ENCODE peak calls at places on chromosomes 7 and 10, in ten cellular contexts. N, F, A, V, C, J, P, L, T and I are unnamed samples.
A peak's percentile ranks its signal among the peaks of the same experiment; 100 is the strongest.

GRCh38 chr10:110820321-110820814 is 51.4 kb upstream of the PDCD4 start:
- DNase-seq in V (peak; percentile 28), A (no peak), L (peak; percentile 63), C (no peak), T (no peak), J (no peak), F (no peak), N (no peak), P (no peak), I (peak; percentile 51)

GRCh38 chr10:104242545-104242944 is 10.4 kb upstream of the CFAP43 start:
- DNase-seq in L (no peak), V (no peak), C (no peak), J (peak; percentile 94), P (no peak), N (no peak), F (no peak), A (no peak), T (no peak), I (no peak)

GRCh38 chr10:98487692-98488091 is 41.0 kb upstream of the HPS1 start:
- DNase-seq in T (no peak), J (no peak), F (no peak), P (no peak), N (no peak), L (no peak), C (no peak), V (no peak), A (no peak), I (no peak)

GRCh38 chr7:3158501-3158900 is 114.8 kb upstream of the CARD11 start:
- DNase-seq in N (no peak), T (no peak), A (no peak), C (no peak), V (no peak), L (no peak), F (no peak), P (no peak), J (no peak), I (no peak)

GRCh38 chr7:5766321-5766761 is 15.1 kb downstream of the RNF216 start:
- DNase-seq in L (peak; percentile 57), P (no peak), J (no peak), N (no peak), V (no peak), F (no peak), C (no peak), A (no peak), T (no peak), I (no peak)

GRCh38 chr7:155352076-155352752 is 54.5 kb downstream of the INSIG1 start:
- DNase-seq in C (no peak), J (no peak), A (no peak), L (no peak), N (no peak), T (no peak), V (no peak), P (no peak), F (no peak), I (no peak)

GRCh38 chr10:82660983-82661382 is 786.0 kb downstream of the NRG3 start:
- DNase-seq in P (no peak), J (no peak), N (no peak), F (no peak), L (no peak), V (no peak), T (no peak), C (no peak), A (no peak), I (no peak)

GRCh38 chr10:2926918-2927660 is 140.3 kb upstream of the PFKP start:
- DNase-seq in V (no peak), A (no peak), T (no peak), L (no peak), C (no peak), J (no peak), F (no peak), N (no peak), P (no peak), I (no peak)

GRCh38 chr10:101848408-101848807 is 4.8 kb upstream of the KCNIP2 start:
- DNase-seq in L (no peak), J (no peak), F (no peak), V (no peak), N (no peak), P (no peak), C (no peak), T (no peak), A (no peak), I (no peak)

GRCh38 chr7:33129806-33130153 is 416 bp downstream of the BBS9 start:
- DNase-seq in N (no peak), F (no peak), A (no peak), V (no peak), C (no peak), P (peak; percentile 30), T (no peak), J (peak; percentile 10), L (peak; percentile 31), I (no peak)

GRCh38 chr7:72805526-72806494 is 22.2 kb downstream of the TYW1B start:
- DNase-seq in J (no peak), T (no peak), P (no peak), A (no peak), V (no peak), L (peak; percentile 63), C (no peak), F (no peak), N (no peak), I (no peak)

GRCh38 chr10:49298666-49298989 is 342 bp upstream of the C10orf71 start:
- DNase-seq in L (peak; percentile 62), T (no peak), F (no peak), A (no peak), N (no peak), J (no peak), V (no peak), P (no peak), C (no peak), I (no peak)

GRCh38 chr7:24981544-24981951 is 1.6 kb upstream of the OSBPL3 start:
- DNase-seq in N (peak; percentile 80), C (peak; percentile 39), P (peak; percentile 84), L (peak; percentile 72), F (peak; percentile 27), J (no peak), V (peak; percentile 6), A (peak; percentile 56), T (peak; percentile 32), I (peak; percentile 69)

GRCh38 chr7:4144801-4145470 is 537.2 kb upstream of the FOXK1 start:
- DNase-seq in N (no peak), T (peak; percentile 44), C (no peak), J (no peak), V (no peak), L (no peak), P (no peak), F (no peak), A (no peak), I (peak; percentile 29)

GRCh38 chr7:25356534-25357151 is 128.4 kb upstream of the NPVF start:
- DNase-seq in F (no peak), P (no peak), N (no peak), J (no peak), V (no peak), C (no peak), L (no peak), A (no peak), T (no peak), I (no peak)

GRCh38 chr7:88184848-88185304 is 35.0 kb downstream of the SRI start:
- DNase-seq in F (no peak), N (peak; percentile 45), C (no peak), V (no peak), T (no peak), P (peak; percentile 24), L (peak; percentile 33), A (no peak), J (no peak), I (no peak)

GRCh38 chr10:89419548-89419947 is 5.2 kb downstream of the IFIT5 start:
- DNase-seq in J (peak; percentile 22), V (no peak), T (no peak), N (no peak), F (peak; percentile 17), P (no peak), A (no peak), L (peak; percentile 21), C (peak; percentile 20), I (no peak)

GRCh38 chr7:156614434-156615264 is 25.9 kb upstream of the RNF32 start:
- DNase-seq in L (no peak), P (peak; percentile 58), V (no peak), C (no peak), N (no peak), A (no peak), J (no peak), F (no peak), T (no peak), I (peak; percentile 64)

GRCh38 chr7:5491251-5492044 is 67.8 kb upstream of the TNRC18 start:
- DNase-seq in T (no peak), P (no peak), A (no peak), N (no peak), J (no peak), L (no peak), C (no peak), V (peak; percentile 76), F (no peak), I (no peak)

GRCh38 chr10:27319752-27320561 is 79.4 kb upstream of the ACBD5 start:
- DNase-seq in N (peak; percentile 81), F (peak; percentile 32), P (no peak), C (peak; percentile 4), A (peak; percentile 16), L (peak; percentile 35), T (peak; percentile 38), V (no peak), J (no peak), I (peak; percentile 32)

GRCh38 chr7:140348161-140348849 is 50.0 kb downstream of the SLC37A3 start:
- DNase-seq in P (no peak), J (peak; percentile 88), C (no peak), A (no peak), L (peak; percentile 71), V (no peak), F (no peak), N (no peak), T (no peak), I (no peak)

GRCh38 chr10:119135517-119135890 is 30.0 kb downstream of the SFXN4 start:
- DNase-seq in A (no peak), T (no peak), F (no peak), V (no peak), N (no peak), J (no peak), C (peak; percentile 10), L (no peak), P (no peak), I (no peak)

GRCh38 chr7:82593780-82594179 is 150.2 kb upstream of the CACNA2D1 start:
- DNase-seq in L (no peak), F (no peak), N (no peak), P (peak; percentile 36), C (no peak), J (no peak), A (no peak), V (peak; percentile 72), T (no peak), I (no peak)

GRCh38 chr10:77328272-77328816 is 309.3 kb downstream of the KCNMA1 start:
- DNase-seq in P (no peak), V (no peak), F (peak; percentile 70), T (peak; percentile 62), L (peak; percentile 37), J (no peak), A (no peak), N (peak; percentile 72), C (no peak), I (peak; percentile 18)

GRCh38 chr10:109997233-109997632 is 10.6 kb upstream of the ADD3 start:
- DNase-seq in N (no peak), J (no peak), C (no peak), A (no peak), L (no peak), P (no peak), T (no peak), V (no peak), F (no peak), I (no peak)

GRCh38 chr7:21377545-21377944 is 50.3 kb upstream of the SP4 start:
- DNase-seq in P (peak; percentile 51), F (no peak), V (no peak), L (no peak), C (no peak), A (no peak), J (no peak), N (no peak), T (no peak), I (no peak)

GRCh38 chr10:34181545-34182300 is 633.4 kb downstream of the PARD3 start:
- DNase-seq in J (no peak), P (no peak), F (no peak), N (no peak), C (no peak), T (no peak), V (no peak), L (peak; percentile 56), A (no peak), I (no peak)

GRCh38 chr7:155280446-155281410 is 16.9 kb upstream of the INSIG1 start:
- DNase-seq in P (no peak), F (no peak), N (no peak), T (no peak), C (no peak), V (no peak), A (no peak), J (no peak), L (no peak), I (no peak)